ENCODE peak calls at places on chromosomes 13 and 19, in six cellular contexts. F is natural killer cell, I is aorta, E is substantia nigra, Q is GM03348, G is GM04503. U is an unnamed sample.

GRCh38 chr19:29793116-29793727 is 18.6 kb upstream of the CCNE1 start:
- DNase-seq in F (no peak), I (peak; percentile 32), G (no peak), E (no peak), Q (no peak), U (no peak)

GRCh38 chr19:18282021-18282787 is 782 bp upstream of the JUND start:
- DNase-seq in E (no peak), Q (no peak), G (no peak), I (no peak), F (peak; percentile 45), U (no peak)

GRCh38 chr19:33125929-33126388 is 6.0 kb upstream of the WDR88 start:
- DNase-seq in F (peak; percentile 30), I (no peak), Q (peak; percentile 83), G (no peak), E (peak; percentile 15), U (peak; percentile 73)

GRCh38 chr13:93169980-93170379 is 56.6 kb upstream of the GPC6 start:
- DNase-seq in I (no peak), E (no peak), F (no peak), G (peak; percentile 10), Q (peak; percentile 49), U (no peak)

GRCh38 chr13:55402867-55403266 is 1737.9 kb upstream of the PRR20A start:
- DNase-seq in Q (no peak), G (no peak), E (no peak), F (no peak), I (no peak), U (no peak)

GRCh38 chr19:6588508-6589345 is 2.2 kb downstream of the CD70 start:
- DNase-seq in I (no peak), Q (no peak), F (no peak), E (no peak), G (no peak), U (no peak)

GRCh38 chr19:28882818-28883217 is 330.1 kb downstream of the UQCRFS1 start:
- DNase-seq in F (no peak), E (no peak), I (no peak), Q (no peak), G (no peak), U (peak; percentile 18)

GRCh38 chr19:14218615-14219330 is 12.8 kb upstream of the ADGRL1 start:
- DNase-seq in I (no peak), Q (no peak), G (no peak), F (no peak), E (no peak), U (no peak)

GRCh38 chr19:6061420-6062130 is 48.7 kb downstream of the RFX2 start:
- DNase-seq in F (peak; percentile 10), G (no peak), Q (no peak), I (peak; percentile 77), E (no peak), U (no peak)

GRCh38 chr19:55071913-55072312 is 3.8 kb upstream of the EPS8L1 start:
- DNase-seq in Q (no peak), I (no peak), E (no peak), F (no peak), G (no peak), U (no peak)

U was measured in head of caudate nucleus.